ENCODE peak calls at places on chromosome X, in seven cellular contexts. F, Y, I, V, M, C and L are unnamed samples.

GRCh38 chrX:42680651-42681050 is 97.3 kb downstream of the PPP1R2C start:
- DNase-seq in C (no peak), Y (no peak), M (no peak), I (no peak), F (no peak), V (no peak), L (no peak)

GRCh38 chrX:11724122-11725017 is 33.7 kb upstream of the MSL3 start:
- DNase-seq in V (peak; percentile 44), M (peak; percentile 41), I (no peak), Y (no peak), F (no peak), C (peak; percentile 7), L (no peak)

GRCh38 chrX:30586516-30586915 is 8.9 kb upstream of the TASL start:
- DNase-seq in Y (no peak), V (no peak), I (no peak), C (no peak), M (no peak), F (no peak), L (no peak)

GRCh38 chrX:123736333-123736921 is 3.6 kb upstream of the THOC2 start:
- DNase-seq in F (no peak), C (no peak), V (no peak), Y (no peak), M (peak; percentile 90), I (no peak), L (no peak)

GRCh38 chrX:78650906-78651437 is 8.2 kb downstream of the RTL3 start:
- DNase-seq in C (no peak), Y (no peak), M (peak; percentile 73), F (no peak), V (peak; percentile 2), I (no peak), L (no peak)

GRCh38 chrX:136464589-136464988 is 23.2 kb upstream of the BRS3 start:
- DNase-seq in I (no peak), V (no peak), C (no peak), M (no peak), F (no peak), Y (no peak), L (no peak)

GRCh38 chrX:154918060-154918483 is 31.9 kb downstream of the F8A1 start:
- DNase-seq in M (peak; percentile 80), I (peak; percentile 2), C (peak; percentile 63), Y (peak; percentile 63), F (peak; percentile 19), V (peak; percentile 84), L (peak; percentile 67)

GRCh38 chrX:140503714-140504351 is 1.0 kb downstream of the SOX3 start:
- DNase-seq in C (no peak), I (no peak), F (no peak), V (no peak), Y (no peak), M (peak; percentile 7), L (no peak)

GRCh38 chrX:10769696-10770619 is 149.6 kb upstream of the MID1 start:
- DNase-seq in M (peak; percentile 61), C (no peak), Y (peak; percentile 26), I (no peak), V (no peak), F (no peak), L (no peak)

GRCh38 chrX:44025611-44026010 is 52.4 kb upstream of the NDP start:
- DNase-seq in V (peak; percentile 8), C (no peak), F (no peak), M (peak; percentile 24), I (no peak), Y (no peak), L (no peak)

GRCh38 chrX:152028611-152029010 is 54.1 kb upstream of the GABRE start:
- DNase-seq in I (no peak), F (no peak), M (no peak), Y (no peak), V (no peak), C (no peak), L (no peak)
- H3K9me3 ChIP-seq in I (no peaks in the 10 kb centered on the region), F (no peaks in the 10 kb centered on the region), M (peaks cover 7% of the 10 kb centered on the region), Y (no peaks in the 10 kb centered on the region), V (no peaks in the 10 kb centered on the region), C (no peaks in the 10 kb centered on the region), L (no peaks in the 10 kb centered on the region)

GRCh38 chrX:54413753-54414152 is 26.5 kb upstream of the TSR2 start:
- DNase-seq in M (no peak), F (no peak), V (no peak), I (no peak), Y (no peak), C (no peak), L (no peak)
- TF ChIP-seq CTCF in M (no peak), F (no peak), V (no peak), I (no peak), Y (no peak), C (no peak), L (no peak)

DNA sequence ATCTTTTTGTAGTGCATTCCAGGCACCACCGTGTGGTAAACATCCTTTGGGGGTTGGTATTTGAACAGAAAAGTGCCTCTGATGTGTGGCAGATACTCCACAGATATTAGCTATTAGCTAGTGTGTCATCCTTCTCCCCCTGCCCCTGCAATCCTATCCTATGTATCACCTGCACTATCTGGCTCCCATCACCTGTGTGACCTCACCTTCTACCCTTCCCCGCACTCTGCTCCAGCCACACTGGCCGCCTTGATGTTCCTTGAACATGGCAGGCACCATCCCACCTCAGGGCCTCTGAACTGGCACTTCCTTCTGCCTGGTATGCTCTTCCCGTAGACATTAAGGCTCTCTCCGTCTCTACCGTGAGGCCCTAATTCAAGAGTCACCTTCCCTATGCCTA is 3.7 kb downstream of the ELK1 start:
- DNase-seq in I (no peak), V (no peak), Y (no peak), F (no peak), C (no peak), M (no peak), L (no peak)
- H3K9me3 ChIP-seq in I (no peaks in the 10 kb centered on the region), V (no peaks in the 10 kb centered on the region), Y (no peaks in the 10 kb centered on the region), F (no peaks in the 10 kb centered on the region), C (no peaks in the 10 kb centered on the region), M (no peaks in the 10 kb centered on the region), L (no peaks in the 10 kb centered on the region)

DNA sequence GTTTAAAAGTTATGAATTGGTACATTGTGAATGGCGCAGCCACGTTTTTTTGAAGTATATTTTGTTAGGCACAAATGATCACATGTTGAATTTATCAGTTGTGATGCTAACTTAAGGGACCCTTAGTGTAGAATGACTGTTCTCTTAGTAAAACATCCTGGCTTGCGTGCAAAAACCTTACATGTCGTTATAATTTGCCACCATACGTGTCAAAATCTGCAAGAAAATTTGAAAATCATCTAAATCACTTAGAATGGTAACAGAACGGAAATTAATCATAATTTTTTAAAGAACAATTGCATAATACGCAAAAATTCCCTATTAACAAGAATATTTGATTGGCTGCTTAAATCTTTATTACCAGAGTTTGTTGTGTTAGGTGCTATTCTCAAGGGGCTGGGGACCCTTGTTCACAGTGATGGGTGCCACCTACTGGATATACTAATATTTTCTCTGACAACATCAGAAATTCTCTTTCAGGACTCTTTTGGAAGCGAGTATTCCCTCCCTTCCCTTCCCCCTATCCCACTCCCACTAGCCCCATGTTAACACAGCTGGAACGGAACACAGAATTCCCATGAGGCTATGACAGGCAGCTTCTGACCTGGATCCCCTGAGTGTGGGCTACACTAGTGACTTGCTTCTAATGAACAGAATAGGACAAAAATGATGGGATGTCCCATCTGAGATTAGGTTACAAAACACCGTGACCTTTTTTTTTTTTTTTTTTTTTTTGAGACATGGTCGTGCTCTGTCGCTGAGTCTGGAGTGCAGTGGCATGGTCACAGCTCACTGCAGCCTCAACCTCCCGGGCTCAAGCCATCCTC is 71.8 kb downstream of the SUPT20HL2 start:
- DNase-seq in M (peak; percentile 39), I (no peak), Y (no peak), V (peak; percentile 49), C (no peak), F (no peak), L (no peak)
- TF ChIP-seq CTCF in M (peak; percentile 49), I (peak; percentile 51), Y (peak; percentile 36), V (peak; percentile 61), C (peak; percentile 19), F (peak; percentile 57), L (peak; percentile 33)

GRCh38 chrX:76915836-76916235 is 488.3 kb downstream of the MAGEE1 start:
- DNase-seq in F (no peak), Y (no peak), M (no peak), V (no peak), C (no peak), I (no peak), L (peak; percentile 69)
- H3K9me3 ChIP-seq in F (peaks cover 4% of the 10 kb centered on the region), Y (no peaks in the 10 kb centered on the region), M (no peaks in the 10 kb centered on the region), V (no peaks in the 10 kb centered on the region), C (no peaks in the 10 kb centered on the region), I (no peaks in the 10 kb centered on the region), L (no peaks in the 10 kb centered on the region)

DNA sequence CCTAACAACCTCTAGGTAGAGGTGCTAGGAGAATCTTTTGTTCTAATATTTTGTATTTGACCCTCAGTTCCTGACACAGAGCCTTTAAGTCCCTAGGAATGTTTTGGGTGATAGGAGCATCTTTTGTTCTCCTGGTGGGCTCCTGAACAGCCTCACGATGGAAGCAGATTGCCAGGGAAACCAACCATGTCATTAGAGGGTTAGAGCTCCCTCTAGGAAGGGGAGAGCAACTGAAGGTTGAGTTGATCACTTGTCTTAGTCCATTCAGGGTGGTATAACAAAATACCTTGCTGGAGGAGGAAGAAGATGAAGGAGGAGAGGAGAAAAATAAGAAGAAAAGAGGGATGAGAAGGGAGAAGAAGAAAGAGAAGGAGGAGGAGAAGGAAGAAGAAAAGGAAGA is 9.2 kb downstream of the VCX start:
- DNase-seq in I (no peak), M (no peak), C (no peak), Y (no peak), V (no peak), F (no peak), L (no peak)
- TF ChIP-seq CTCF in I (no peak), M (no peak), C (no peak), Y (no peak), V (peak; percentile 21), F (no peak), L (no peak)

DNA sequence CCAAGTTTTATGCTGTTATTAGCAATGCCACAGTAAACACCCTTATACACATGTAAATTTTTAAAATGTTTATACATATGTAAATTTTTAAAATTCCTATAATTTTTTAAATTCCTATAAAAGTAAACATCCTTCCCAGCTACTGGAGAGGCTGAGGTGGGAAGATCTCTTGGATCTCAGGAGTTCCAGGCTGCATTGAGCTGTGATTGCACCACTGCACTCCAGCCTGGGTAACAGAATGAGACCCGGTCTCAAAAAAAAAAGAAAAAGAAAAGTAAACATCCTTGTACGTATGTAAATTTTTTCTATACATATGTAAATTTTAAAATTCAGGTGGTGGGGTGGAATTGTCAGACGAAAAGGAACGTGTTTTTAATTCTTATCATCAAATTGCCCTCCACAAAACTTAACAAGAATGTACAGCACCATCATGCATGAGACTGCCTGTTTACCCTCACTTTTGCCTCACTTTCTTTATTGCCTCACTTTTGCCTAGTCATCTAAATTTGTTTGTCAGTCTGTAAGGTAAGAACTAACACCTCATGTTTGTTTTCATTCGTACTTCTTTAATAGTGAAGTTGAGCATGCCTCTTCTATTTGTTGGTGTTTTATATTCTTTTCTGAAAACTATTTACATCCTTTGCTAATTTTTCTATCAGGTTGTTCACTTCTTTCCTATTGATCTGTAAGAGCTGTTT is 8.0 kb downstream of the SLC7A3 start:
- DNase-seq in V (no peak), M (no peak), I (no peak), C (no peak), Y (no peak), F (no peak), L (no peak)
- H3K9me3 ChIP-seq in V (no peaks in the 10 kb centered on the region), M (peaks cover under 1% of the 10 kb centered on the region), I (no peaks in the 10 kb centered on the region), C (no peaks in the 10 kb centered on the region), Y (no peaks in the 10 kb centered on the region), F (no peaks in the 10 kb centered on the region), L (no peaks in the 10 kb centered on the region)